ENCODE peak calls at places on chromosomes 11 and 22, in six cellular contexts. One of them, this sample, is unnamed.
A peak's percentile ranks its signal among the peaks of the same experiment; 100 is the strongest.

GRCh38 chr11:46920709-46921108 is 2.4 kb upstream of the LRP4 start:
- DNase-seq in fibroblast of mammary gland: peak; percentile 100
- DNase-seq in NCI-H774: no peak
- DNase-seq in lung microvascular endothelial cell: peak; percentile 96
- DNase-seq in PC-3: peak; percentile 89
- DNase-seq in Caki2: peak; percentile 93
- DNase-seq in this sample: no peak

GRCh38 chr11:34869425-34869824 is 46.8 kb downstream of the APIP start:
- DNase-seq in PC-3: no peak
- DNase-seq in Caki2: no peak
- DNase-seq in NCI-H774: no peak
- DNase-seq in lung microvascular endothelial cell: no peak
- DNase-seq in fibroblast of mammary gland: no peak
- DNase-seq in this sample: no peak

GRCh38 chr11:91164452-91164822 is 941.6 kb upstream of the CHORDC1 start:
- DNase-seq in lung microvascular endothelial cell: no peak
- DNase-seq in NCI-H774: peak; percentile 41
- DNase-seq in fibroblast of mammary gland: no peak
- DNase-seq in PC-3: peak; percentile 56
- DNase-seq in Caki2: no peak
- DNase-seq in this sample: no peak

GRCh38 chr22:24697671-24698082 is 76.8 kb downstream of the PIWIL3 start:
- DNase-seq in NCI-H774: no peak
- DNase-seq in Caki2: no peak
- DNase-seq in PC-3: no peak
- DNase-seq in fibroblast of mammary gland: no peak
- DNase-seq in lung microvascular endothelial cell: peak; percentile 39
- DNase-seq in this sample: no peak

GRCh38 chr11:34644669-34645406 is 23.9 kb downstream of the EHF start:
- DNase-seq in lung microvascular endothelial cell: no peak
- DNase-seq in Caki2: peak; percentile 69
- DNase-seq in NCI-H774: no peak
- DNase-seq in fibroblast of mammary gland: peak; percentile 75
- DNase-seq in PC-3: no peak
- DNase-seq in this sample: no peak

GRCh38 chr11:2799881-2800654 is 85.5 kb downstream of the CDKN1C start:
- DNase-seq in lung microvascular endothelial cell: no peak
- DNase-seq in PC-3: no peak
- DNase-seq in Caki2: no peak
- DNase-seq in NCI-H774: no peak
- DNase-seq in fibroblast of mammary gland: no peak
- DNase-seq in this sample: peak; percentile 49

GRCh38 chr11:25876456-25876965 is 455.4 kb upstream of the ANO3 start:
- DNase-seq in lung microvascular endothelial cell: no peak
- DNase-seq in NCI-H774: no peak
- DNase-seq in PC-3: no peak
- DNase-seq in fibroblast of mammary gland: no peak
- DNase-seq in Caki2: no peak
- DNase-seq in this sample: no peak

GRCh38 chr11:19895776-19896175 is 183.1 kb downstream of the NAV2 start:
- DNase-seq in fibroblast of mammary gland: no peak
- DNase-seq in Caki2: no peak
- DNase-seq in NCI-H774: no peak
- DNase-seq in lung microvascular endothelial cell: no peak
- DNase-seq in PC-3: peak; percentile 52
- DNase-seq in this sample: no peak

GRCh38 chr11:82174610-82175009 is 559.1 kb downstream of the FAM181B start:
- DNase-seq in lung microvascular endothelial cell: no peak
- DNase-seq in fibroblast of mammary gland: no peak
- DNase-seq in NCI-H774: no peak
- DNase-seq in PC-3: no peak
- DNase-seq in Caki2: no peak
- DNase-seq in this sample: no peak

GRCh38 chr11:10900686-10901415 is 43.0 kb upstream of the ZBED5 start:
- DNase-seq in Caki2: no peak
- DNase-seq in NCI-H774: no peak
- DNase-seq in lung microvascular endothelial cell: peak; percentile 40
- DNase-seq in PC-3: peak; percentile 64
- DNase-seq in fibroblast of mammary gland: peak; percentile 79
- DNase-seq in this sample: no peak

GRCh38 chr22:48884786-48885185 is 942.9 kb downstream of the BRD1 start:
- DNase-seq in NCI-H774: no peak
- DNase-seq in Caki2: no peak
- DNase-seq in fibroblast of mammary gland: no peak
- DNase-seq in PC-3: no peak
- DNase-seq in lung microvascular endothelial cell: no peak
- DNase-seq in this sample: no peak